ENCODE peak calls at places on chromosomes 1 and 21, in six cellular contexts. W, F, D, Z, C and V are unnamed samples.
A peak's percentile ranks its signal among the peaks of the same experiment; 100 is the strongest.

GRCh38 chr1:223008808-223009207 is 134.2 kb downstream of the TLR5 start:
- DNase-seq in C (no peak), D (no peak), W (no peak), Z (no peak), F (peak; percentile 9), V (no peak)

GRCh38 chr1:242467556-242468145 is 56.8 kb downstream of the PLD5 start:
- DNase-seq in F (peak; percentile 56), C (no peak), D (peak; percentile 63), Z (no peak), W (no peak), V (no peak)

GRCh38 chr1:51792864-51793263 is 85.7 kb downstream of the NRDC start:
- DNase-seq in C (no peak), W (no peak), D (no peak), F (peak; percentile 66), Z (no peak), V (no peak)

GRCh38 chr1:41461790-41462679 is 22.4 kb downstream of the EDN2 start:
- DNase-seq in F (peak; percentile 78), Z (no peak), D (no peak), W (no peak), C (no peak), V (no peak)

GRCh38 chr1:241462371-241462770 is 57.2 kb downstream of the FH start:
- DNase-seq in C (no peak), Z (no peak), F (peak; percentile 58), D (no peak), W (no peak), V (no peak)

GRCh38 chr1:108503062-108503740 is 53.1 kb downstream of the NBPF6 start:
- DNase-seq in C (no peak), W (no peak), D (no peak), Z (no peak), F (peak; percentile 31), V (no peak)

GRCh38 chr1:62676606-62677356 is 11.4 kb downstream of the DOCK7 start:
- DNase-seq in D (no peak), W (no peak), C (no peak), Z (no peak), F (peak; percentile 69), V (no peak)

GRCh38 chr1:53485478-53486394 is 26.5 kb downstream of the DMRTB1 start:
- DNase-seq in C (peak; percentile 25), W (peak; percentile 88), Z (peak; percentile 77), D (peak; percentile 61), F (peak; percentile 83), V (peak; percentile 92)

GRCh38 chr1:201408815-201409200 is 9.7 kb upstream of the LAD1 start:
- DNase-seq in Z (no peak), W (no peak), C (no peak), F (no peak), D (no peak), V (no peak)

DNA sequence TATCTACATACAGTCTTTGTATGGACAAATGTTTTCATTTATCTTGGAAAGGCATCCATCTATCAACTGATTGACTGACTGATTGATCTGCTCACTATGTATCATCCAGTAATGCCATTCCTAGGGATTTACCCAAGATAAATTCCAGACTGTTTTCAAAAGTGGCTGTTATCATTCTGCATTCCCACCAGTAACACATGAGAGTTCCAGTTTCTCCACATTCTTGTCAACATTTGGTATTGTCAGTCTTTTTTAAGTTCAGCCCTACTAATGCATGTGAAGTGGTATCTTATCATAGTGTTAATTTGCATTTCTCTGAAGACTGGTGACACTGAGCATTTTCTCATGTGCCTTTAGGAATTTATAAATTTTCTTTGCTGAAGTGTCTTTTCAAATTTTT is 99.5 kb downstream of the SIM2 start:
- DNase-seq in C (no peak), W (no peak), F (no peak), D (no peak), Z (no peak), V (no peak)
- H3K4me3 ChIP-seq in C (no peak overlapping the region), W (no peak overlapping the region), F (no peak overlapping the region), D (no peak overlapping the region), Z (no peak overlapping the region), V (no peak overlapping the region)

DNA sequence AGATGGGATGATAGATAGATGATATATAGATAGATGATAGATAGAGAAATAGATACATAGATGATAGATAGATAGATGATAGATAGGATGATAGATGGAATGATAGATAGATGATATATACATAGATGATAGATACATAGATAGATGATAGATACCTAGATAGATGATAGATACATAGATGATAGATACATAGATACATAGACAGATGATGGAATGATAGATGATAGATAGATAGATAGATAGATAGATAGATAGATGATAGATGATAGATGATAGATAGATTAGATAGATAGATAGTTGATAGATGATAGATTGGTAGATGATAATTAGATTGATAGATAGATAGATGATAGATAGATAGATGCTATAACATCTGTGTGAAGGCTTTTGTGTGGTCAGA is 201.7 kb upstream of the RAB4A start:
- DNase-seq in F (no peak), Z (no peak), C (no peak), D (no peak), W (no peak), V (no peak)
- H3K27ac ChIP-seq in F (no peak overlapping the region), Z (no peak overlapping the region), C (no peak overlapping the region), D (no peak overlapping the region), W (peak overlapping the region; percentile 72), V (no peak overlapping the region)

GRCh38 chr1:224621813-224622682 is 5.9 kb downstream of the CNIH3 start:
- DNase-seq in F (no peak), D (no peak), W (no peak), C (no peak), Z (no peak), V (no peak)

GRCh38 chr1:224624432-224624831 is 8.3 kb downstream of the CNIH3 start:
- DNase-seq in F (no peak), C (no peak), W (no peak), Z (no peak), D (no peak), V (no peak)

GRCh38 chr1:224622831-224623230 is 6.7 kb downstream of the CNIH3 start:
- DNase-seq in C (no peak), D (no peak), F (no peak), Z (no peak), W (no peak), V (no peak)

GRCh38 chr1:224623743-224624333 is 7.7 kb downstream of the CNIH3 start:
- DNase-seq in Z (no peak), F (peak; percentile 84), C (peak; percentile 66), D (no peak), W (no peak), V (no peak)

DNA sequence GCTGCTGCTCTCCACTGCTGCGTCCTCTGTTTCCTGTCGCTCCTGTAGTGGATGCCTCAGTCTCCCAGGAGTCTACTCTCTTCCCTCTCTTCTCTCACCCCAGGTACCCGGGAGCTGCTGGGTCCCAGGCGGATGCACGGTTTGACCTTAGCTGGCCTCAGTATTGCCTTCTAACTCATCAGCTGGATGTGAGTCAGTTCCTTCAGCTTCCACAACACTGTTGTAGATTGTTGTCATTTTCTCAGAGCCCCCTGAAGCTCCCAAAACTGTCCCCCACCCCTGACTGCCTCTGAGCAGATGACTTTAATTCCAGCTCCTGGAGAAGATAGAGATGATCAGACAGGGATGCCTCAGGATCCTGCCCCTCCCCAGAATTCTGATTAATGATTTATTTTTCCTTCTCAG is 7.2 kb downstream of the CNIH3 start:
- DNase-seq in C (no peak), D (no peak), Z (no peak), W (no peak), F (peak; percentile 54), V (no peak)
- H3K4me3 ChIP-seq in C (peak overlapping the region; percentile 5), D (no peak overlapping the region), Z (no peak overlapping the region), W (no peak overlapping the region), F (no peak overlapping the region), V (no peak overlapping the region)

GRCh38 chr1:228368801-228369607 is 37.6 kb downstream of the TRIM11 start:
- DNase-seq in F (peak; percentile 43), D (no peak), W (peak; percentile 69), Z (peak; percentile 40), C (no peak), V (peak; percentile 53)

GRCh38 chr1:228367798-228368791 is 38.5 kb downstream of the TRIM11 start:
- DNase-seq in F (no peak), D (no peak), Z (no peak), C (no peak), W (peak; percentile 76), V (peak; percentile 74)

GRCh38 chr1:228370439-228370940 is 36.1 kb downstream of the TRIM11 start:
- DNase-seq in Z (peak; percentile 19), F (no peak), D (no peak), W (peak; percentile 72), C (no peak), V (peak; percentile 57)

GRCh38 chr1:228370941-228371740 is 35.5 kb downstream of the TRIM11 start:
- DNase-seq in C (no peak), D (no peak), Z (peak; percentile 39), W (no peak), F (no peak), V (peak; percentile 80)

GRCh38 chr1:228369608-228370438 is 36.8 kb downstream of the TRIM11 start:
- DNase-seq in D (no peak), Z (no peak), C (no peak), F (no peak), W (peak; percentile 75), V (peak; percentile 65)
- H3K27ac ChIP-seq in D (no peak overlapping the region), Z (peak overlapping the region; percentile 58), C (no peak overlapping the region), F (no peak overlapping the region), W (no peak overlapping the region), V (no peak overlapping the region)

DNA sequence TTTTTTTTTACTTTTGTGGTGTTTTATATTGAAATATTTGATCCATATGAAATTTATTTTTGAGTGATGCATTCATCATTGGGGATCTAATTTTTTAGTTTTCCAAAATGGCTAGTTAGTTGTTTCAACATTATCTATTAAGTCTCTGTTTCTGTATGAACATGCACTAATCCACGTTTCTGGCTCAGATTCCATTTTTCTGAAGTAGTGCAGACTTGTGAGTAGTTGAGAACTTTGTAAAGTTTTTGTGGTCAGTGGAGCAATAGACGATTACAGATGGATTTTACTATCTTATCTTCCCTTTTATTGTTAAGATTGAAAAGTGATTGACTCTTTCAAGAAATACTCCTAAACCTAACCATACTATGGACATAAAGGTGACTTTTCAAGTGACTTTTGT is 16.7 kb downstream of the SOAT1 start:
- DNase-seq in F (peak; percentile 81), Z (no peak), D (no peak), W (no peak), C (no peak), V (no peak)
- H3K4me3 ChIP-seq in F (peak overlapping the region; percentile 16), Z (no peak overlapping the region), D (no peak overlapping the region), W (no peak overlapping the region), C (no peak overlapping the region), V (no peak overlapping the region)

GRCh38 chr1:19343617-19344350 is 31.7 kb downstream of the SLC66A1 start:
- DNase-seq in F (no peak), W (no peak), C (no peak), D (no peak), Z (no peak), V (no peak)

GRCh38 chr1:19344831-19345230 is 32.7 kb downstream of the SLC66A1 start:
- DNase-seq in Z (no peak), D (no peak), F (no peak), W (no peak), C (no peak), V (no peak)

GRCh38 chr1:19347538-19348177 is 35.5 kb downstream of the SLC66A1 start:
- DNase-seq in W (no peak), D (no peak), Z (no peak), C (no peak), F (no peak), V (no peak)

GRCh38 chr1:19344372-19344810 is 32.3 kb downstream of the SLC66A1 start:
- DNase-seq in Z (peak; percentile 70), W (no peak), F (peak; percentile 32), C (no peak), D (peak; percentile 79), V (peak; percentile 78)

GRCh38 chr1:19345391-19345790 is 33.3 kb downstream of the SLC66A1 start:
- DNase-seq in F (no peak), C (no peak), Z (no peak), D (no peak), W (no peak), V (no peak)
- H3K27ac ChIP-seq in F (no peak overlapping the region), C (no peak overlapping the region), Z (no peak overlapping the region), D (no peak overlapping the region), W (no peak overlapping the region), V (no peak overlapping the region)

GRCh38 chr1:231507476-231508355 is 20.8 kb upstream of the TSNAX start:
- DNase-seq in D (no peak), W (no peak), Z (no peak), F (no peak), C (no peak), V (no peak)
- H3K4me3 ChIP-seq in D (no peak overlapping the region), W (no peak overlapping the region), Z (peak overlapping the region; percentile 17), F (no peak overlapping the region), C (no peak overlapping the region), V (no peak overlapping the region)